ENCODE peak calls at places on chromosomes 16 and 17, in ten cellular contexts. W is pancreas; I is fibroblast of lung; H is skeletal muscle cell; G is OCI-LY7; Z is colonic mucosa; M is choroid plexus epithelial cell; F is naive thymus-derived CD4-positive, alpha-beta T cell; D is adrenal gland; U is esophagus squamous epithelium. R is an unnamed sample.

GRCh38 chr17:9767432-9767991 is 23.9 kb downstream of the DHRS7C start:
- DNase-seq in W (no peak), I (no peak), H (no peak), G (no peak), Z (no peak), M (no peak), F (no peak), D (no peak), U (no peak), R (no peak)

GRCh38 chr16:57801856-57802634 is at the start of gene KIFC3:
- DNase-seq in W (peak; percentile 80), I (peak; percentile 78), H (no peak), G (peak; percentile 12), Z (peak; percentile 69), M (peak; percentile 85), F (peak; percentile 77), D (peak; percentile 82), U (no peak), R (peak; percentile 61)

GRCh38 chr17:2084129-2084765 is 29.3 kb downstream of the HIC1 start:
- DNase-seq in W (no peak), I (peak; percentile 62), H (no peak), G (no peak), Z (peak; percentile 79), M (peak; percentile 56), F (no peak), D (peak; percentile 63), U (no peak), R (peak; percentile 86)

GRCh38 chr17:17780941-17781590 is 55.7 kb downstream of the SREBF1 start:
- DNase-seq in W (no peak), I (peak; percentile 87), H (peak; percentile 39), G (no peak), Z (peak; percentile 29), M (peak; percentile 79), F (no peak), D (no peak), U (no peak), R (peak; percentile 32)

GRCh38 chr17:82302991-82303943 is 14.1 kb downstream of the CD7 start:
- DNase-seq in W (no peak), I (no peak), H (no peak), G (no peak), Z (no peak), M (no peak), F (peak; percentile 50), D (no peak), U (no peak), R (no peak)

GRCh38 chr16:67659675-67660563 is at the start of gene ACD:
- DNase-seq in W (peak; percentile 85), I (peak; percentile 78), H (peak; percentile 51), G (peak; percentile 95), Z (peak; percentile 95), M (peak; percentile 91), F (peak; percentile 99), D (peak; percentile 92), U (peak; percentile 50), R (peak; percentile 85)

GRCh38 chr17:31172388-31172787 is 77.6 kb downstream of the NF1 start:
- DNase-seq in W (no peak), I (no peak), H (no peak), G (no peak), Z (no peak), M (no peak), F (no peak), D (no peak), U (no peak), R (no peak)

GRCh38 chr16:72942021-72942420 is 105.9 kb downstream of the ZFHX3 start:
- DNase-seq in W (no peak), I (no peak), H (no peak), G (no peak), Z (no peak), M (no peak), F (no peak), D (no peak), U (no peak), R (no peak)

DNA sequence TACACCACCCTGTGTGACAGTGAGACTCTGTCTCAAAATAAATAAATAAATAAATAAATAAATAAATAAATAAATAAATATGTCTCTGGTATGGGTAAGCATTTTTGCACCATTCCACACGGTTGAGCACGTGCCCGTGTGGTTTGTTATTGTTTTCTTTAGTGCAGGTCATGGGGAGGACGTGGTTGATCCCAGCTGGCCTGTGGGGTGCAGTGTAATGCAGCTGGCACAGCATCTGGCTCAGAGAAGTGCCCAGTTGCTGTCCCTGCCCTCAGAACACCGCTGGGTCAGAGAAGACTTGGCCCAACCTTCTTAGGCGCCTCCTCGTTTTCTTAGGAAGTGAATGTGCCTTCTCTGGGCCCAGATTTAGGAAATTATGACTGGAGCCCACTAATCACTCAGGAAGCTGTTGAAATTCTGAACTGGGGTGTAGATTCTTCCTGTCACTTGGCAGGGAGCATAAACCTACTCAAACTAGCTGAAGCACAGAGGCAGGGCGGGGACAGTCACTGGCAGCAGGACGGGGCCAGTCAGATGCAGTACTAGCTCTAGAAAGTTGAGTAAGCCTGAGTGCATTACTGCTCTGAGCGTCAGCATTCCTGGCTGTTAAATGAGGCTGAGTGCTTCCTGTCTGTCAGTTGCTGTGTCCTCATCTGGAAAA is 85.9 kb downstream of the SNX29 start:
- DNase-seq in W (no peak), I (peak; percentile 87), H (peak; percentile 41), G (no peak), Z (peak; percentile 49), M (peak; percentile 81), F (no peak), D (peak; percentile 67), U (peak; percentile 14), R (peak; percentile 95)
- H3K4me3 ChIP-seq in W (no peak overlapping the region), I (no peak overlapping the region), H (no peak overlapping the region), G (no peak overlapping the region), Z (no peak overlapping the region), M (no peak overlapping the region), F (no peak overlapping the region), D (no peak overlapping the region), U (no peak overlapping the region), R (no peak overlapping the region)

GRCh38 chr17:77454560-77455095 is 313.9 kb downstream of the SEC14L1 start:
- DNase-seq in W (no peak), I (no peak), H (no peak), G (peak; percentile 65), Z (no peak), M (no peak), F (no peak), D (no peak), U (no peak), R (no peak)
- H3K4me3 ChIP-seq in W (peak overlapping the region; percentile 26), I (no peak overlapping the region), H (no peak overlapping the region), G (peak overlapping the region; percentile 76), Z (peak overlapping the region; percentile 34), M (no peak overlapping the region), F (peak overlapping the region; percentile 77), D (peak overlapping the region; percentile 13), U (peak overlapping the region; percentile 15), R (no peak overlapping the region)

DNA sequence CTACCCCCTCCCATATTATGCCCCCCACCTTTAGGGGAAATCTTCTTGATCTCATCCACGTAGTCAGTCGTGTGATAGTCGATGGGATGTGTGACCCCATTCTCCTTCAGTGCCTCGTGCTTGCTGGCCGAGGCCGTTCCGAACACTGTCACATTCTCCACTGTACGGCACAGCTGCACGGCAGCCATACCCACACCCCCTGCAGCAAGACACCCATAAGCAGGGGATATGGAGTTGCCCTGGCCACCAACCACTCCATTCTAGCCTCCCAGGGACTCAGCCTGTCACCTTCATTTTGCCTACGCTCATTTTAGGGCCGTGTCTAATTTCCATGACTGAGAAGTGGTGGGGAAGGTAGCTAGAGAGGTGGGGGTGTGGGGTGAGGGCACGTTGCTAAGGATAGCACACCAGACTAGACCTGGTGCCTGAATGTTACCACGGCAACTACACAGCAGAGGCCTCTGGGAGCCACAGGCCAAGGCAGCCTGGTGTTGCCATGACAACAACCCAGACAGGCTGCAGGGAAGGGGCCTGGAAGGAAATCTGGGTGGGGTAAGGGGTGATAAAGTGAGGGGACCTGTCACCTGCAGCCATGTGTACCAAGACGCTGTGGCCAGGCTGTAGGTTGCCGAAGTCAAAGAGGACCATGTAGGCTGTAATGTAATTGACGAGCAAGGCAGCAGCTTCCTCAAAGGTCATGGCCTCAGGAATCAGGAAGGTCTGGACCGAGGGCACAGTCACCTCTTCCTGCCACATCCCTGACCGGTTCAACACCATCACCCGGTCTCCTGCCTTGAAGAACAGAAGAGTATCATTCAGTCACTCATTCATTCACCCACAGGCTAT is 4.0 kb downstream of the VAT1 start:
- DNase-seq in W (no peak), I (no peak), H (no peak), G (no peak), Z (no peak), M (peak; percentile 50), F (no peak), D (peak; percentile 48), U (no peak), R (no peak)
- H3K4me3 ChIP-seq in W (no peak overlapping the region), I (no peak overlapping the region), H (no peak overlapping the region), G (no peak overlapping the region), Z (no peak overlapping the region), M (no peak overlapping the region), F (no peak overlapping the region), D (no peak overlapping the region), U (no peak overlapping the region), R (peak overlapping the region; percentile 36)

GRCh38 chr16:59973966-59974365 is 1239.8 kb upstream of the GOT2 start:
- DNase-seq in W (no peak), I (peak; percentile 58), H (no peak), G (no peak), Z (no peak), M (no peak), F (no peak), D (no peak), U (no peak), R (no peak)
- H3K4me3 ChIP-seq in W (no peak overlapping the region), I (no peak overlapping the region), H (no peak overlapping the region), G (no peak overlapping the region), Z (no peak overlapping the region), M (no peak overlapping the region), F (no peak overlapping the region), D (no peak overlapping the region), U (no peak overlapping the region), R (no peak overlapping the region)

DNA sequence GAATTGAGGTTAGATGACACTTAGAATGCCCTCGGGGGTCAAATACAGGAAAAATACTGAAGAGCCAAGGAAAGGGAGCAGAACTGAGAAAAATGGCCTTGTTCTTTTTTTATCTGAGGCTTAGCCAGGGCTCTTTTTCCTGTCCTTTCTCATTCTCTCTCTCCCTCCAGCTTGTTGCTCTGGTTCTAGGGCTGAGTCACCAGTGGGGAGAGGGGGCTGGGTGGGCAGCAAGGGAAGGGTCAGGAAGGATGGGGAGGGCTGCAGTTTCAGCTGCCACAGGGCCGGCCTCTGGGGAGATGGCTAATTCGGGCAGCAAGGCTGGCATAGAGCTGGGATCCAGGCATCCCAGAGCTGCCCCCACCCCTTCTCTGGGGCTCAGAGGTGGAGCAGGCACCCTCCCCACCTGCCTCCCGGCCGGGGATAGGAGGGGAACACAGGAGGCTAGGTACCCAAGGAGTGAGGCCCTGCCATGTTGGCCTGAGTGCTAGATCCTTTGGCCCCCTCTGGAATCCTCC is 3.9 kb downstream of the ITGA3 start:
- DNase-seq in W (no peak), I (peak; percentile 70), H (no peak), G (no peak), Z (no peak), M (peak; percentile 57), F (no peak), D (peak; percentile 47), U (no peak), R (no peak)
- H3K4me3 ChIP-seq in W (no peak overlapping the region), I (peak overlapping the region; percentile 82), H (no peak overlapping the region), G (no peak overlapping the region), Z (no peak overlapping the region), M (no peak overlapping the region), F (no peak overlapping the region), D (no peak overlapping the region), U (no peak overlapping the region), R (no peak overlapping the region)